ENCODE peak calls at places on chromosomes 5 and 9, in five cellular contexts. W is GM20000, Y is cardiac fibroblast, E is prostate gland, D is SK-N-SH. Q is an unnamed sample.
A peak's percentile ranks its signal among the peaks of the same experiment; 100 is the strongest.

GRCh38 chr5:139061274-139061673 is 136.9 kb downstream of the SIL1 start:
- DNase-seq in D (no peak), W (no peak), Y (peak; percentile 93), E (peak; percentile 18), Q (peak; percentile 46)

GRCh38 chr5:150529555-150529954 is 21.6 kb downstream of the NDST1 start:
- DNase-seq in D (no peak), E (no peak), Y (no peak), W (no peak), Q (no peak)

GRCh38 chr5:132096904-132097303 is 23.3 kb downstream of the CSF2 start:
- DNase-seq in Y (no peak), W (no peak), D (no peak), E (no peak), Q (no peak)

GRCh38 chr5:122498163-122498562 is 186.1 kb downstream of the SNCAIP start:
- DNase-seq in Y (peak; percentile 15), W (no peak), D (peak; percentile 32), E (no peak), Q (no peak)

GRCh38 chr9:124381073-124381945 is 33.9 kb downstream of the PSMB7 start:
- DNase-seq in D (no peak), Y (peak; percentile 46), W (no peak), E (no peak), Q (no peak)

GRCh38 chr5:13987843-13988464 is 43.5 kb upstream of the DNAH5 start:
- DNase-seq in D (peak; percentile 73), E (peak; percentile 58), W (peak; percentile 63), Y (peak; percentile 70), Q (peak; percentile 22)

GRCh38 chr5:56699588-56699987 is 115.8 kb upstream of the MAP3K1 start:
- DNase-seq in D (no peak), E (no peak), W (no peak), Y (no peak), Q (no peak)

GRCh38 chr5:167653645-167654106 is 637.8 kb upstream of the WWC1 start:
- DNase-seq in Y (no peak), E (no peak), D (no peak), W (no peak), Q (no peak)

GRCh38 chr9:131402738-131403492 is 9.0 kb downstream of the PRRC2B start:
- DNase-seq in E (peak; percentile 89), W (no peak), Y (peak; percentile 95), D (no peak), Q (peak; percentile 93)

GRCh38 chr5:4230905-4231561 is 635.4 kb downstream of the IRX1 start:
- DNase-seq in Y (no peak), E (no peak), W (no peak), D (no peak), Q (no peak)

GRCh38 chr5:15261279-15261668 is 238.7 kb upstream of the FBXL7 start:
- DNase-seq in Y (no peak), W (no peak), E (no peak), D (no peak), Q (no peak)

GRCh38 chr5:11269515-11269914 is 508.5 kb upstream of the DAP start:
- DNase-seq in W (no peak), D (no peak), E (no peak), Y (no peak), Q (no peak)

GRCh38 chr9:136622538-136622948 is 40.2 kb upstream of the EGFL7 start:
- DNase-seq in Y (no peak), E (no peak), W (no peak), D (no peak), Q (no peak)

GRCh38 chr9:87193925-87194380 is 246.6 kb upstream of the GAS1 start:
- DNase-seq in D (no peak), Y (peak; percentile 83), E (no peak), W (no peak), Q (no peak)

GRCh38 chr5:39430461-39430860 is 5.7 kb upstream of the DAB2 start:
- DNase-seq in D (no peak), E (no peak), Y (no peak), W (no peak), Q (no peak)

GRCh38 chr5:93219641-93220145 is 361.3 kb downstream of the NR2F1-AS1 start:
- DNase-seq in D (peak; percentile 11), Y (peak; percentile 54), E (no peak), W (no peak), Q (no peak)

GRCh38 chr9:14788846-14789245 is 66.3 kb upstream of the CER1 start:
- DNase-seq in E (no peak), D (no peak), W (no peak), Y (no peak), Q (no peak)

GRCh38 chr9:130144703-130145102 is 27.5 kb upstream of the NCS1 start:
- DNase-seq in D (no peak), E (no peak), Y (no peak), W (no peak), Q (no peak)

GRCh38 chr9:76181020-76181641 is 213.1 kb downstream of the RFK start:
- DNase-seq in D (no peak), Y (peak; percentile 49), E (peak; percentile 9), W (no peak), Q (no peak)

GRCh38 chr5:176429972-176430371 is 13.6 kb upstream of the CLTB start:
- DNase-seq in W (no peak), D (no peak), E (no peak), Y (no peak), Q (no peak)

GRCh38 chr5:132056610-132057497 is 3.6 kb upstream of the IL3 start:
- DNase-seq in E (no peak), D (peak; percentile 5), W (no peak), Y (no peak), Q (no peak)

GRCh38 chr5:139381837-139382361 is 1.2 kb downstream of the SLC23A1 start:
- DNase-seq in E (no peak), Y (no peak), D (no peak), W (peak; percentile 15), Q (no peak)

GRCh38 chr5:109619661-109620060 is 70.1 kb upstream of the MAN2A1 start:
- DNase-seq in D (no peak), W (no peak), Y (no peak), E (no peak), Q (no peak)

GRCh38 chr5:16935271-16936149 is 578 bp downstream of the MYO10 start:
- DNase-seq in D (peak; percentile 54), W (peak; percentile 42), Y (peak; percentile 37), E (peak; percentile 42), Q (peak; percentile 24)

GRCh38 chr5:116498478-116498877 is 76.1 kb downstream of the SEMA6A start:
- DNase-seq in D (no peak), Y (no peak), W (no peak), E (no peak), Q (no peak)

GRCh38 chr9:112078432-112078831 is 96.7 kb downstream of the SUSD1 start:
- DNase-seq in W (peak; percentile 26), Y (no peak), D (no peak), E (no peak), Q (no peak)

GRCh38 chr9:119284118-119284517 is 85.1 kb downstream of the BRINP1 start:
- DNase-seq in E (no peak), W (no peak), D (peak; percentile 28), Y (no peak), Q (no peak)

GRCh38 chr5:127849436-127849835 is 146.2 kb downstream of the CCDC192 start:
- DNase-seq in E (no peak), Y (no peak), W (no peak), D (no peak), Q (no peak)

GRCh38 chr9:134165357-134166315 is 1.3 kb upstream of the RNU6ATAC start:
- DNase-seq in W (no peak), D (peak; percentile 63), Y (peak; percentile 35), E (peak; percentile 19), Q (peak; percentile 41)

GRCh38 chr5:32297181-32298055 is 15.3 kb downstream of the MTMR12 start:
- DNase-seq in W (no peak), E (no peak), Y (no peak), D (no peak), Q (no peak)

GRCh38 chr9:105901514-105902109 is 207.3 kb downstream of the TMEM38B start:
- DNase-seq in W (peak; percentile 48), Y (peak; percentile 34), D (peak; percentile 84), E (peak; percentile 41), Q (peak; percentile 53)

GRCh38 chr9:74847478-74848149 is 40.1 kb downstream of the TRPM6 start:
- DNase-seq in E (no peak), W (no peak), Y (no peak), D (no peak), Q (no peak)
- TF ChIP-seq CTCF in E (no peak), W (no peak), Y (no peak), D (no peak), Q (no peak)

GRCh38 chr9:35401011-35401410 is 88.9 kb upstream of the RUSC2 start:
- DNase-seq in E (no peak), D (no peak), W (no peak), Y (no peak), Q (no peak)

GRCh38 chr9:35407846-35408245 is 82.1 kb upstream of the RUSC2 start:
- DNase-seq in Y (no peak), W (no peak), E (no peak), D (no peak), Q (no peak)

GRCh38 chr9:35406183-35406959 is 83.5 kb upstream of the RUSC2 start:
- DNase-seq in D (no peak), E (peak; percentile 69), W (no peak), Y (peak; percentile 7), Q (peak; percentile 20)
- TF ChIP-seq CTCF in D (no peak), E (no peak), W (no peak), Y (no peak), Q (no peak)

GRCh38 chr5:174526177-174526576 is 198.2 kb upstream of the MSX2 start:
- DNase-seq in D (no peak), E (no peak), Y (no peak), W (no peak), Q (no peak)

GRCh38 chr5:174527936-174528557 is 196.3 kb upstream of the MSX2 start:
- DNase-seq in Y (no peak), D (no peak), W (no peak), E (no peak), Q (no peak)

GRCh38 chr5:174522641-174523260 is 201.6 kb upstream of the MSX2 start:
- DNase-seq in W (no peak), D (no peak), Y (no peak), E (no peak), Q (no peak)

GRCh38 chr5:174520420-174521396 is 203.7 kb upstream of the MSX2 start:
- DNase-seq in D (peak; percentile 75), Y (no peak), W (no peak), E (no peak), Q (no peak)

GRCh38 chr5:174523311-174524159 is 200.8 kb upstream of the MSX2 start:
- DNase-seq in W (no peak), E (no peak), Y (no peak), D (no peak), Q (no peak)
- TF ChIP-seq CTCF in W (no peak), E (no peak), Y (no peak), D (peak; percentile 34), Q (no peak)

DNA sequence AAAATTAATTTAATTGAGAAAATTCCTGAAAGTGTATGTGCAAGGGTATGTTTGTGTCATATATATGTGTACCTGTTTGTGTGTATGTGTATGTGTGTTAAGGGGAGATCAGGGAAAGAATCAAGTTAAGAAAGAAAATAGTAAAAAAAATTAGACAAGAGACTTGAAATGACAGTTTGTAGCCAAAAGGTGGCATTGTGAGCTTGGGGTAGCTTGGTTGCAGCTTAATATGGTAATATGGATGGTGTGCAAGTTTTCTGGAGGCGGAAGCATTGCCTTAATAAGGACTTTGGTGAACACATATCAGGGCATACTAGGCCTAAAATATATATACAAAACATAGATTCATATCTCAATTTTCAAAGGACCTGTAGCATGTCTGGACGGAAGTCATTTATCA is 129.9 kb downstream of the INSYN2B start:
- DNase-seq in Y (no peak), D (no peak), E (no peak), W (no peak), Q (no peak)
- TF ChIP-seq CTCF in Y (peak; percentile 6), D (peak; percentile 50), E (no peak), W (no peak), Q (no peak)

Q was measured in gastrocnemius medialis.